ENCODE peak calls at places on chromosome 1, in seven cellular contexts. F is tibial artery; M is T-helper 2 cell; U is CD8-positive, alpha-beta memory T cell; I is stimulated activated CD8-positive, alpha-beta memory T cell treated with anti-CD3 and anti-CD28 coated beads, Interleukin-7, amount 100 ng/mL, for 24 hours; Y is NCI-H1092 treated with DMSO at 0.1 percent for 48 hours; L is GM04503. V is an unnamed sample.
A peak's percentile ranks its signal among the peaks of the same experiment; 100 is the strongest.

GRCh38 chr1:61101461-61102440 is 19.4 kb downstream of the NFIA start:
- DNase-seq in F (no peak), M (no peak), U (no peak), I (no peak), Y (no peak), L (no peak), V (no peak)

GRCh38 chr1:65253800-65254319 is 55.5 kb upstream of the DNAJC6 start:
- DNase-seq in F (no peak), M (no peak), U (no peak), I (no peak), Y (no peak), L (no peak), V (no peak)

GRCh38 chr1:11248169-11248568 is 14.2 kb downstream of the MTOR start:
- DNase-seq in F (no peak), M (no peak), U (no peak), I (no peak), Y (no peak), L (no peak), V (peak; percentile 29)

GRCh38 chr1:115134850-115135484 is 45.7 kb upstream of the TSPAN2 start:
- DNase-seq in F (peak; percentile 85), M (no peak), U (no peak), I (no peak), Y (no peak), L (peak; percentile 89), V (no peak)

GRCh38 chr1:41870076-41870562 is 48.6 kb downstream of the HIVEP3 start:
- DNase-seq in F (no peak), M (no peak), U (no peak), I (no peak), Y (no peak), L (no peak), V (no peak)

GRCh38 chr1:7576946-7577657 is 194.0 kb upstream of the VAMP3 start:
- DNase-seq in F (peak; percentile 57), M (no peak), U (no peak), I (no peak), Y (no peak), L (no peak), V (no peak)

GRCh38 chr1:17314491-17314971 is 6.5 kb downstream of the PADI4 start:
- DNase-seq in F (peak; percentile 55), M (no peak), U (no peak), I (no peak), Y (no peak), L (no peak), V (no peak)

GRCh38 chr1:162335126-162335525 is 41.5 kb downstream of the SPATA46 start:
- DNase-seq in F (no peak), M (no peak), U (no peak), I (no peak), Y (peak; percentile 17), L (no peak), V (no peak)

GRCh38 chr1:185610954-185611353 is 123.2 kb upstream of the HMCN1 start:
- DNase-seq in F (no peak), M (no peak), U (no peak), I (no peak), Y (no peak), L (no peak), V (no peak)

GRCh38 chr1:53576381-53576801 is 117.2 kb downstream of the DMRTB1 start:
- DNase-seq in F (peak; percentile 31), M (no peak), U (no peak), I (no peak), Y (no peak), L (no peak), V (no peak)